ENCODE peak calls at places on chromosome 18, in six cellular contexts. L is ELR, H is nephron progenitor cell, U is heart right ventricle, T is mesendoderm, S is AG08396. G is an unnamed sample.

GRCh38 chr18:2894841-2895370 is 48.1 kb downstream of the EMILIN2 start:
- DNase-seq in L (no peak), H (no peak), U (no peak), T (peak), S (no peak), G (no peak)

GRCh38 chr18:69830189-69830588 is 117.5 kb downstream of the CD226 start:
- DNase-seq in L (no peak), U (no peak), H (no peak), S (no peak), T (no peak), G (no peak)

GRCh38 chr18:29164993-29165599 is 988.2 kb upstream of the CDH2 start:
- DNase-seq in L (peak), U (no peak), T (peak), H (no peak), S (peak), G (no peak)

GRCh38 chr18:12239426-12239825 is 14.7 kb upstream of the CIDEA start:
- DNase-seq in L (peak), T (no peak), S (no peak), H (no peak), U (no peak), G (no peak)

GRCh38 chr18:46623541-46623940 is 33.5 kb downstream of the LOXHD1 start:
- DNase-seq in H (no peak), U (no peak), L (no peak), T (no peak), S (no peak), G (peak)

GRCh38 chr18:39620551-39621168 is 2055.1 kb upstream of the CELF4 start:
- DNase-seq in T (peak), U (no peak), L (no peak), S (no peak), H (no peak), G (no peak)

GRCh38 chr18:58208207-58208944 is 164.3 kb downstream of the NEDD4L start:
- DNase-seq in U (no peak), H (no peak), S (no peak), T (no peak), L (peak), G (no peak)

GRCh38 chr18:39057423-39058057 is 1491.9 kb upstream of the CELF4 start:
- DNase-seq in L (peak), S (no peak), H (no peak), T (no peak), U (no peak), G (no peak)

GRCh38 chr18:41150316-41150715 is 804.7 kb upstream of the PIK3C3 start:
- DNase-seq in S (no peak), T (no peak), H (no peak), L (no peak), U (no peak), G (no peak)

GRCh38 chr18:48011926-48012469 is 81.5 kb upstream of the SMAD2 start:
- DNase-seq in U (no peak), S (no peak), L (no peak), T (no peak), H (no peak), G (no peak)

GRCh38 chr18:58495634-58496033 is 133.3 kb downstream of the ALPK2 start:
- DNase-seq in S (no peak), L (no peak), H (no peak), U (no peak), T (no peak), G (no peak)

GRCh38 chr18:72160504-72161445 is 383.4 kb downstream of the CBLN2 start:
- DNase-seq in T (no peak), L (no peak), S (no peak), H (no peak), U (no peak), G (no peak)

GRCh38 chr18:21242141-21243040 is at the start of gene GREB1L:
- DNase-seq in L (peak), T (peak), S (peak), U (peak), H (peak), G (peak)

GRCh38 chr18:51149605-51150429 is 47.7 kb downstream of the MEX3C start:
- DNase-seq in S (peak), L (peak), T (peak), U (no peak), H (no peak), G (no peak)

GRCh38 chr18:80137976-80138375 is 28.9 kb downstream of the ADNP2 start:
- DNase-seq in T (no peak), U (no peak), S (no peak), H (no peak), L (no peak), G (no peak)

GRCh38 chr18:77111449-77112160 is 21.0 kb downstream of the MBP start:
- DNase-seq in T (no peak), H (no peak), L (no peak), U (no peak), S (no peak), G (no peak)

GRCh38 chr18:1513519-1513918 is 608.8 kb downstream of the ADCYAP1 start:
- DNase-seq in L (peak), U (no peak), H (no peak), S (no peak), T (no peak), G (no peak)

GRCh38 chr18:70197042-70197441 is 8.4 kb downstream of the RTTN start:
- DNase-seq in H (no peak), S (no peak), T (no peak), L (no peak), U (no peak), G (no peak)

GRCh38 chr18:76476665-76477561 is 18.1 kb downstream of the ZNF516 start:
- DNase-seq in U (no peak), S (peak), T (no peak), H (no peak), L (peak), G (no peak)

GRCh38 chr18:12776821-12777471 is 74.1 kb downstream of the PSMG2 start:
- DNase-seq in T (peak), L (no peak), U (no peak), H (no peak), S (no peak), G (no peak)

GRCh38 chr18:45566025-45566740 is 49.1 kb upstream of the SLC14A2 start:
- DNase-seq in S (peak), U (peak), L (peak), T (peak), H (no peak), G (peak)

GRCh38 chr18:70503060-70503459 is 214.2 kb downstream of the SOCS6 start:
- DNase-seq in U (no peak), T (no peak), L (no peak), S (no peak), H (no peak), G (no peak)